ENCODE peak calls at places on chromosomes 13 and 19, in five cellular contexts. N is CD4-positive, alpha-beta memory T cell; U is Peyer's patch; J is Panc1; R is CD4-positive, CD25-positive, alpha-beta regulatory T cell. L is an unnamed sample. For H3K4me1, the result is how much of the 10 kb centered on the place peaks cover.

GRCh38 chr19:56995298-56995697 is 124.5 kb upstream of the USP29 start:
- DNase-seq in N (no peak), U (no peak), J (no peak), R (no peak), L (no peak)

GRCh38 chr13:98307744-98308524 is 130.9 kb upstream of the RNF113B start:
- DNase-seq in N (no peak), U (no peak), J (no peak), R (no peak), L (no peak)

GRCh38 chr13:39676315-39676876 is 20.9 kb downstream of the COG6 start:
- DNase-seq in N (no peak), U (no peak), J (no peak), R (peak), L (no peak)

GRCh38 chr19:8373867-8374813 is 10.2 kb downstream of the ANGPTL4 start:
- DNase-seq in N (no peak), U (peak), J (no peak), R (no peak), L (no peak)

GRCh38 chr13:50244913-50245574 is 229.8 kb downstream of the KCNRG start:
- DNase-seq in N (peak), U (no peak), J (peak), R (no peak), L (no peak)

GRCh38 chr13:48448285-48448962 is 35.5 kb upstream of the LPAR6 start:
- DNase-seq in N (no peak), U (no peak), J (no peak), R (no peak), L (no peak)

GRCh38 chr13:30145709-30146367 is 161.5 kb downstream of the KATNAL1 start:
- DNase-seq in N (no peak), U (no peak), J (no peak), R (no peak), L (no peak)

GRCh38 chr13:25213716-25214115 is 41.6 kb upstream of the AMER2 start:
- DNase-seq in N (no peak), U (no peak), J (no peak), R (no peak), L (peak)

GRCh38 chr19:21767065-21767800 is at the start of gene ZNF100:
- DNase-seq in N (peak), U (peak), J (peak), R (peak), L (peak)

GRCh38 chr19:53554804-53555203 is 16.9 kb downstream of the ZNF331 start:
- DNase-seq in N (no peak), U (no peak), J (no peak), R (no peak), L (no peak)

GRCh38 chr19:35963514-35963913 is 27.3 kb downstream of the LRFN3 start:
- DNase-seq in N (no peak), U (no peak), J (no peak), R (peak), L (no peak)

GRCh38 chr13:100075700-100076587 is 12.9 kb upstream of the PCCA start:
- DNase-seq in N (no peak), U (no peak), J (no peak), R (no peak), L (no peak)

GRCh38 chr19:41785653-41786052 is 10.7 kb upstream of the CEACAM3 start:
- DNase-seq in N (peak), U (peak), J (no peak), R (peak), L (no peak)

GRCh38 chr13:101115762-101116161 is 300.5 kb downstream of the NALCN start:
- DNase-seq in N (no peak), U (no peak), J (no peak), R (no peak), L (no peak)

GRCh38 chr13:90232291-90232690 is 1115.2 kb upstream of the MIR17HG start:
- DNase-seq in N (no peak), U (no peak), J (no peak), R (no peak), L (no peak)

GRCh38 chr13:100657881-100658315 is 16.7 kb downstream of the TMTC4 start:
- DNase-seq in N (no peak), U (no peak), J (no peak), R (no peak), L (no peak)

DNA sequence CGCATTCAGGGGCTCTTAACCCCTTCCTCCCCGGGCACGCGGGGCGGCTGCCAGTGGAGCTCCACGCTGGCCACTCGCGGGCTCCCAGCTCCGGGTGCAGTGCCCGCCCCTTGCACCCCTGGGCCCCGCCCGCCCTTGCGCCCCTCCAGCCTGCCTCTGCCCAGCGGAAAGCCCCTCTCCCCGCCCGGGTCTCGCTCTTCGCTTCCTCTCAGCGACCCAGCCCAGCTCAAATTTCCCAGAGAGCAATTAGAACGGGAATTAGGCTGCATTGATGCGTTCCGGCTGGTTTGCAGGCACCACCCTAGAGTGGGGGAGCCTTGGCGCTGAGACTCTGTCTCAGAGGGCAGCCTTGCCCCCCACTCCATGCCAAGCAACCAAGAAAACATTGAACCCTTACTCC is 1.8 kb upstream of the GSX1 start:
- DNase-seq in N (no peak), U (no peak), J (no peak), R (no peak), L (no peak)
- H3K4me3 ChIP-seq in N (peak), U (no peak), J (no peak), R (peak), L (no peak)

GRCh38 chr13:73481877-73482445 is 423.2 kb downstream of the KLF5 start:
- DNase-seq in N (no peak), U (no peak), J (no peak), R (no peak), L (no peak)
- H3K4me1 ChIP-seq in N (under half), U (under half), J (under half), R (under half), L (under half)

GRCh38 chr13:75544681-75545333 is 4.8 kb upstream of the UCHL3 start:
- DNase-seq in N (no peak), U (no peak), J (no peak), R (no peak), L (no peak)

GRCh38 chr13:75537401-75538365 is at the start of gene COMMD6:
- DNase-seq in N (peak), U (peak), J (peak), R (peak), L (peak)

GRCh38 chr13:75541961-75542360 is 4.3 kb upstream of the COMMD6 start:
- DNase-seq in N (no peak), U (no peak), J (no peak), R (no peak), L (no peak)

DNA sequence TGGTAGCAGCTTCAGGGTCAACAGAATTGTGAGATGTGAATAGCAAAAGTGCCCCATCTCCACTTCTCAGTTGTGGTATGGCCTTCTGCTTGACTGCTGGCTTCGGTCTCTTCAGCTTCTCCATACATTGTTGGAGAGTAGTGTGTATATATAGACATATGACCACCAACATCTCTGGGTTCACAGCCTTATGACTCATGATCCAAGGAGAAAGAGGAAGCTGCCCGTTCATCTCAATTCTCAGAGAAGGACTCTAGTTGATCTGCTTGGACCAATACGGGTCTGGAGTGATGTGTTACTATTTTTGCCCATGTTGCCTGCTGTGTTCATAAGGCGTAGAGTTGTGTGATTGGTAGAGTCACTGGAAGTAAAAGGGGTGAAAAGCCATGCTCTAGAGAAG is 3.6 kb upstream of the COMMD6 start:
- DNase-seq in N (no peak), U (no peak), J (no peak), R (no peak), L (no peak)
- H3K4me3 ChIP-seq in N (no peak), U (no peak), J (no peak), R (no peak), L (no peak)

DNA sequence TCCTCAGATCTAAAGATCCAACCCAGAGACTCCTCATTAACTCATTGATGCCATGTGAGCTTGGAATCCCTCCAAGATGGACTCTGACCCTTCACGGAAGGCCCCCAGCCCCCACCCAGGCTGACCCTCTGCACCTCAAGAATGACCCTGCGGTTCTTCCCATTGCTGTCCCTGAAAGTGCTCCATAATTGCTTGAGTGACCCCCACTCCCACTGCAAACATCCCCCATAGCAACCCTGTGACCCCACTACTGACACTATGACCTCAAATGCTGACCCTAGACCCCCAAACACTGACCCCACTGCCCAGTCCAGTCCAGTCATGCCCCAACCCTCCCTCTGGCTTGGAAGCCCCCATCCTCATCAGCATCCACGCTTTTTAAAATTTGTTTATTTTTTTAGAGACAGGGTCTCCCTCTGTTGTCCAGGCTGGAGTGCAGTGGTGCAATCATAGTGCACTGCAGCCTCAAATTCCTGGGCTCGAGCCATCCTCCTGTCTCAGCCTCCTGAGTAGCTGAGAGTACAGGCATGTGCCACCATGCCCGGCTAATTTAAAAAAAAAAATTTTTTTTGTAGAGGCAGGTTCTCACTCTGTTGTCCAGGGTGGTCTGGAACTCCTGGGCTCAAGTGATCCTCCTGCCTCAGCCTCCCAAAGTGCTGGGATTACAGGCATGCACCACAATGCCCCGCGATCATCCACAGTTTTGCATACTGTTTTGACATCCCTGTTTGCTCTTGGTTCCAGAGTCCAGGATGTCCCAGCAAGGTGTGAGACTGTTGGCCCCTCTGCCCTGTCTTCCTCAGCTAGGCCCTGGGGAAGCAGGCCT is 855 bp downstream of the LYL1 start:
- DNase-seq in N (no peak), U (no peak), J (no peak), R (no peak), L (no peak)
- H3K4me1 ChIP-seq in N (half or more), U (under half), J (under half), R (half or more), L (under half)

DNA sequence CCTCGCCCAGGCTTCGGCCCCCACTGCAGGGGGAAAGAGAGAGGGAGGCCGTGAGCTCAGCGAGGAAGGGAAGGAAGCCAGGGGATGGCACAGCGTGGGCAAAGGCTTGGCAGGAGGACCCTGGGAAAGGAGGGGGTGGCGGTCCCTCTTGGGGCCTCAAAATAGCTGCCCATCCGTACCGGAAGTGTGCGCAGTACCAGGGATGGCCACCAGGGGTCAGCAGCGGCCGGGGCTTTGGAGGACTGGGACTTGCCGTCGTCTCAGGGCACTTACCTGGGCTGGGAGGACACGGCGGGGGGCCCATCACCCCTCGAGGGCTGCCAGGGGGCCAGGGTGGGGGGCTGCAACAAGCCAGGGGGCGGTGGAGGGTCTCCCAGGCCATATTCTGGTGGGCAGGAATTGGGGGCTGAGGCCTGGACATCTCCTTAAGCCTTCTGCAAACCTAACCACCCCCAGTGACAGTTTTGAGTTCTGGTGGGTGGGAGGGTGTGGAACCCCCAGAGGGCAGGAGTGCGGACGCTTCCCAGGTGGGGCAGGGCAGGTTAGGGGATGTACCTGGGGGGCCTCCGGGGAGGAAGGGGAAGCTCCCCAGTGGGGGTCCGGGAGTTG is 7.8 kb upstream of the TMEM161A start:
- DNase-seq in N (peak), U (peak), J (no peak), R (peak), L (no peak)
- H3K4me3 ChIP-seq in N (no peak), U (no peak), J (no peak), R (no peak), L (no peak)

GRCh38 chr19:18469245-18470107 is 31.5 kb upstream of the ISYNA1 start:
- DNase-seq in N (peak), U (peak), J (no peak), R (peak), L (no peak)

GRCh38 chr19:18467978-18468377 is 30.0 kb upstream of the ISYNA1 start:
- DNase-seq in N (no peak), U (no peak), J (no peak), R (no peak), L (no peak)

GRCh38 chr19:18468930-18469244 is 31.0 kb upstream of the ISYNA1 start:
- DNase-seq in N (no peak), U (no peak), J (no peak), R (no peak), L (no peak)

GRCh38 chr19:18470153-18470552 is 32.2 kb upstream of the ISYNA1 start:
- DNase-seq in N (peak), U (no peak), J (no peak), R (no peak), L (no peak)

DNA sequence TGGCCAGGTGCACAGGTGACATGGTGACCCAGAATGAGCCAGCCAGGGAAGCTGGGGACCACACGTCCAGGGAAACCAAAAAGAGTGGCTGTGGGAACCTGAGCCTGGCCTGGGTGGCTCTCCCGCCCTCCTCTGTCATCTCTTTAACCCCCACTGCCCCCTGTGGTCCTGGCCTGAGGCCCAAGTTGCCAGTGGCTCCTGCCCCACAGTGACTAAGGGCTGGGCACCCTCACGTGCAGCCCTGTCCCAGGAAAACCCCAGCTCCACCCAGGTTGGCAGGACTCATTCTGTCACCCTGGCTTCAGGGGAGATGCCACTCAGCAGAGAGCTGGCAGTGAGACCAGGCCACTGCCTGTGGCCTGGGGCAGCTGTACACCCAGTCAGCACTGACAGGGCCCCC is 30.6 kb upstream of the ISYNA1 start:
- DNase-seq in N (no peak), U (no peak), J (no peak), R (no peak), L (no peak)
- H3K4me1 ChIP-seq in N (under half), U (under half), J (under half), R (under half), L (under half)

GRCh38 chr13:96090240-96091101 is 564 bp downstream of the HS6ST3 start:
- DNase-seq in N (no peak), U (no peak), J (no peak), R (no peak), L (no peak)

GRCh38 chr13:96093296-96094006 is 3.5 kb downstream of the HS6ST3 start:
- DNase-seq in N (no peak), U (no peak), J (no peak), R (no peak), L (no peak)

GRCh38 chr13:96091932-96092253 is 2.0 kb downstream of the HS6ST3 start:
- DNase-seq in N (no peak), U (no peak), J (no peak), R (no peak), L (no peak)

GRCh38 chr13:96089749-96090239 is at the start of gene HS6ST3:
- DNase-seq in N (no peak), U (no peak), J (no peak), R (no peak), L (no peak)

DNA sequence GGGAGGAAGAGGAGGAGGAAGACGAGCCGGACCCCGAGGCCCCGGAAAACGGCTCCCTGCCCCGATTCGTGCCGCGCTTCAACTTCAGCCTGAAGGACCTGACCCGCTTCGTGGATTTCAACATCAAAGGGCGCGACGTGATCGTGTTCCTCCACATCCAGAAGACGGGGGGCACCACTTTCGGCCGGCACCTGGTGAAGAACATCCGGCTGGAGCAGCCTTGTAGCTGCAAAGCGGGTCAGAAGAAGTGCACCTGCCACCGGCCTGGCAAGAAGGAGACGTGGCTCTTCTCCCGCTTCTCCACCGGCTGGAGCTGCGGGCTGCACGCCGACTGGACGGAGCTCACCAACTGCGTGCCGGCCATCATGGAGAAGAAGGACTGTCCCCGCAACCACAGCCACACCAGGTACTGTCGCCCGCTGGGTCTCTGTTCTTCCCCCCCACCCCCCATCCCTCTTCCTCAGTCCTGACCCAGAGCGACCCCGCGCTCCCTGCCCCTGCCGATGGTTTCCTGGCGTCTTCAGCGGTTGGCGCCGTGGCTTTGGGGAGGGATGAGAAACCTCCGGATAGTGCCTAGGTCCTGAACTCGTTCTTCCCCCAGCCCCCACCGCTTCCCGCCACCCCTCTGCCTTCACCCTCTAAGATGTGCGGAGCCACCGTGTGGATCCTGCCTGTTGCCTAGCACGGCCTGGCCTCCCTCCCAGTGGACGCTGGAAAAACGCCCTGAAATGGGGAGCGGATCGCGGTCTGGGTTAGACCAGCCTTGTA is 1.4 kb downstream of the HS6ST3 start:
- DNase-seq in N (no peak), U (peak), J (no peak), R (no peak), L (no peak)
- H3K4me3 ChIP-seq in N (no peak), U (peak), J (peak), R (no peak), L (no peak)